ENCODE peak calls at places on chromosome 20, in five cellular contexts. One of them, this sample, is unnamed.

GRCh38 chr20:61587036-61587435 is 335.0 kb downstream of the CDH4 start:
- DNase-seq in GM12878: no peak
- DNase-seq in H1: no peak
- DNase-seq in HepG2: no peak
- DNase-seq in K562: no peak
- DNase-seq in this sample: no peak

GRCh38 chr20:50642288-50642803 is 49.0 kb downstream of the RIPOR3 start:
- DNase-seq in GM12878: no peak
- DNase-seq in K562: no peak
- DNase-seq in H1: no peak
- DNase-seq in HepG2: no peak
- DNase-seq in this sample: no peak

GRCh38 chr20:38290829-38291581 is 13.0 kb upstream of the BPI start:
- DNase-seq in HepG2: peak
- DNase-seq in GM12878: no peak
- DNase-seq in H1: peak
- DNase-seq in K562: peak
- DNase-seq in this sample: no peak

GRCh38 chr20:4828830-4829493 is 107.3 kb downstream of the PRND start:
- DNase-seq in HepG2: no peak
- DNase-seq in K562: no peak
- DNase-seq in GM12878: no peak
- DNase-seq in H1: no peak
- DNase-seq in this sample: no peak

GRCh38 chr20:63101781-63102719 is 95.3 kb upstream of the BHLHE23 start:
- DNase-seq in K562: no peak
- DNase-seq in GM12878: no peak
- DNase-seq in HepG2: no peak
- DNase-seq in H1: no peak
- DNase-seq in this sample: no peak

GRCh38 chr20:50333856-50334255 is 143.2 kb downstream of the CEBPB start:
- DNase-seq in HepG2: no peak
- DNase-seq in H1: no peak
- DNase-seq in GM12878: no peak
- DNase-seq in K562: no peak
- DNase-seq in this sample: no peak

GRCh38 chr20:20247234-20247633 is 120.7 kb upstream of the INSM1 start:
- DNase-seq in H1: no peak
- DNase-seq in GM12878: no peak
- DNase-seq in K562: no peak
- DNase-seq in HepG2: no peak
- DNase-seq in this sample: no peak

GRCh38 chr20:62724692-62725595 is 16.3 kb downstream of the NTSR1 start:
- DNase-seq in HepG2: no peak
- DNase-seq in K562: no peak
- DNase-seq in GM12878: no peak
- DNase-seq in H1: no peak
- DNase-seq in this sample: no peak

GRCh38 chr20:23350855-23351838 is 556 bp downstream of the NXT1 start:
- DNase-seq in K562: no peak
- DNase-seq in GM12878: no peak
- DNase-seq in H1: no peak
- DNase-seq in HepG2: peak
- DNase-seq in this sample: peak

GRCh38 chr20:57040924-57041323 is 225.5 kb downstream of the BMP7 start:
- DNase-seq in HepG2: no peak
- DNase-seq in GM12878: no peak
- DNase-seq in K562: no peak
- DNase-seq in H1: no peak
- DNase-seq in this sample: no peak

GRCh38 chr20:51093240-51093763 is 70.4 kb upstream of the KCNG1 start:
- DNase-seq in K562: no peak
- DNase-seq in H1: no peak
- DNase-seq in HepG2: no peak
- DNase-seq in GM12878: no peak
- DNase-seq in this sample: no peak

GRCh38 chr20:916125-916799 is at the start of gene ANGPT4:
- DNase-seq in K562: no peak
- DNase-seq in H1: no peak
- DNase-seq in GM12878: no peak
- DNase-seq in HepG2: no peak
- DNase-seq in this sample: no peak

GRCh38 chr20:8635048-8635572 is 433.8 kb upstream of the PLCB4 start:
- DNase-seq in HepG2: no peak
- DNase-seq in K562: no peak
- DNase-seq in H1: no peak
- DNase-seq in GM12878: no peak
- DNase-seq in this sample: no peak

GRCh38 chr20:40506567-40506966 is 182.5 kb downstream of the MAFB start:
- DNase-seq in K562: peak
- DNase-seq in GM12878: no peak
- DNase-seq in H1: no peak
- DNase-seq in HepG2: peak
- DNase-seq in this sample: peak

GRCh38 chr20:30594112-30594511 is 663.4 kb upstream of the DEFB115 start:
- DNase-seq in HepG2: no peak
- DNase-seq in GM12878: no peak
- DNase-seq in K562: no peak
- DNase-seq in H1: no peak
- DNase-seq in this sample: no peak

GRCh38 chr20:63740070-63740500 is 509 bp downstream of the SLC2A4RG start:
- DNase-seq in H1: no peak
- DNase-seq in HepG2: no peak
- DNase-seq in GM12878: no peak
- DNase-seq in K562: peak
- DNase-seq in this sample: no peak

GRCh38 chr20:61482425-61482887 is 230.4 kb downstream of the CDH4 start:
- DNase-seq in GM12878: no peak
- DNase-seq in H1: no peak
- DNase-seq in K562: peak
- DNase-seq in HepG2: no peak
- DNase-seq in this sample: no peak

GRCh38 chr20:46330072-46330763 is 21.9 kb upstream of the CDH22 start:
- DNase-seq in GM12878: no peak
- DNase-seq in K562: no peak
- DNase-seq in H1: no peak
- DNase-seq in HepG2: no peak
- DNase-seq in this sample: no peak

GRCh38 chr20:58233881-58234528 is 5.6 kb upstream of the ANKRD60 start:
- DNase-seq in GM12878: no peak
- DNase-seq in K562: peak
- DNase-seq in HepG2: peak
- DNase-seq in H1: no peak
- DNase-seq in this sample: no peak
- TF ChIP-seq JUND in GM12878: no peak
- TF ChIP-seq JUND in K562: peak
- TF ChIP-seq JUND in HepG2: no peak
- TF ChIP-seq JUND in H1: no peak
- TF ChIP-seq JUND in this sample: no peak

GRCh38 chr20:49323622-49324238 is 45.9 kb upstream of the ZNFX1 start:
- DNase-seq in HepG2: peak
- DNase-seq in GM12878: no peak
- DNase-seq in H1: no peak
- DNase-seq in K562: peak
- DNase-seq in this sample: peak

GRCh38 chr20:49318091-49318429 is 40.2 kb upstream of the ZNFX1 start:
- DNase-seq in GM12878: no peak
- DNase-seq in H1: no peak
- DNase-seq in K562: no peak
- DNase-seq in HepG2: no peak
- DNase-seq in this sample: no peak

GRCh38 chr20:49318430-49319203 is 40.8 kb upstream of the ZNFX1 start:
- DNase-seq in H1: no peak
- DNase-seq in K562: no peak
- DNase-seq in HepG2: no peak
- DNase-seq in GM12878: no peak
- DNase-seq in this sample: no peak

GRCh38 chr20:49319204-49319809 is 41.5 kb upstream of the ZNFX1 start:
- DNase-seq in K562: peak
- DNase-seq in HepG2: no peak
- DNase-seq in GM12878: no peak
- DNase-seq in H1: no peak
- DNase-seq in this sample: no peak

GRCh38 chr20:49320460-49320859 is 42.6 kb upstream of the ZNFX1 start:
- DNase-seq in K562: no peak
- DNase-seq in GM12878: no peak
- DNase-seq in H1: no peak
- DNase-seq in HepG2: peak
- DNase-seq in this sample: peak
- TF ChIP-seq ATF3 in K562: no peak
- TF ChIP-seq ATF3 in GM12878: no peak
- TF ChIP-seq ATF3 in H1: no peak
- TF ChIP-seq ATF3 in HepG2: no peak
- TF ChIP-seq ATF3 in this sample: no peak

GRCh38 chr20:33689493-33689892 is 3.3 kb upstream of the E2F1 start:
- DNase-seq in HepG2: no peak
- DNase-seq in H1: no peak
- DNase-seq in K562: no peak
- DNase-seq in GM12878: no peak
- DNase-seq in this sample: no peak

GRCh38 chr20:33688938-33689424 is 2.8 kb upstream of the E2F1 start:
- DNase-seq in H1: no peak
- DNase-seq in K562: peak
- DNase-seq in GM12878: no peak
- DNase-seq in HepG2: peak
- DNase-seq in this sample: no peak

GRCh38 chr20:33687370-33687915 is 1.3 kb upstream of the E2F1 start:
- DNase-seq in HepG2: no peak
- DNase-seq in H1: no peak
- DNase-seq in K562: no peak
- DNase-seq in GM12878: no peak
- DNase-seq in this sample: no peak

GRCh38 chr20:33687993-33688937 is 2.1 kb upstream of the E2F1 start:
- DNase-seq in H1: no peak
- DNase-seq in K562: no peak
- DNase-seq in HepG2: no peak
- DNase-seq in GM12878: no peak
- DNase-seq in this sample: no peak

GRCh38 chr20:33689973-33690372 is 3.8 kb upstream of the E2F1 start:
- DNase-seq in K562: peak
- DNase-seq in H1: no peak
- DNase-seq in HepG2: peak
- DNase-seq in GM12878: no peak
- DNase-seq in this sample: no peak
- TF ChIP-seq JUND in K562: peak
- TF ChIP-seq JUND in H1: no peak
- TF ChIP-seq JUND in HepG2: peak
- TF ChIP-seq JUND in GM12878: no peak
- TF ChIP-seq JUND in this sample: no peak

DNA sequence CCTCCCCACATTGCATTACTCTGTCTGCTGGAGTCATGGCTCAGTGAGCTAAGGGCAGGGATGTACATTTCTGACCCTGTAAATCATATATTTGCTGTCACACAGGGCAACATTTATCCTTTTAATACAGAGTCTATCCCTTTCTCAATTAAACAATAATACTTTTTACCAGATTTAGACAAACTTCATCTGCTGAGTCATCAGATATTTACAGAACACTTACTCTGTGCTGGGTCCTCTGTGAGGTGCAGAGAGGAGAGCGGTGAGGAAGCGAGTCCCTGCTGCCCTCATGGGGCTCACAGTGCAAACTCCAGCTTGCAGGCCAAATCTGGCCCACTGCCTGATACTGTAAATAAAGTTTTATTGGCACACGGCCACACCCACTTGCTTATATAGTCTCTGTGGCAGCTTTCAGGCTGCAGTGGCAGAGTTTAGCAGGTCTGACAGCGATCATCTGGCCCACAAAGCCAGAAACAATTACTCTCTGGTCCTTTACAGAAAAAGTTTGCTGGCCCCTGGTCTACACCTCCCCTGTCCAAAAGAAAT is 144.5 kb downstream of the CDH26 start:
- DNase-seq in H1: no peak
- DNase-seq in K562: no peak
- DNase-seq in GM12878: no peak
- DNase-seq in HepG2: no peak
- DNase-seq in this sample: no peak
- TF ChIP-seq ATF3 in H1: no peak
- TF ChIP-seq ATF3 in K562: no peak
- TF ChIP-seq ATF3 in GM12878: no peak
- TF ChIP-seq ATF3 in HepG2: no peak
- TF ChIP-seq ATF3 in this sample: no peak

DNA sequence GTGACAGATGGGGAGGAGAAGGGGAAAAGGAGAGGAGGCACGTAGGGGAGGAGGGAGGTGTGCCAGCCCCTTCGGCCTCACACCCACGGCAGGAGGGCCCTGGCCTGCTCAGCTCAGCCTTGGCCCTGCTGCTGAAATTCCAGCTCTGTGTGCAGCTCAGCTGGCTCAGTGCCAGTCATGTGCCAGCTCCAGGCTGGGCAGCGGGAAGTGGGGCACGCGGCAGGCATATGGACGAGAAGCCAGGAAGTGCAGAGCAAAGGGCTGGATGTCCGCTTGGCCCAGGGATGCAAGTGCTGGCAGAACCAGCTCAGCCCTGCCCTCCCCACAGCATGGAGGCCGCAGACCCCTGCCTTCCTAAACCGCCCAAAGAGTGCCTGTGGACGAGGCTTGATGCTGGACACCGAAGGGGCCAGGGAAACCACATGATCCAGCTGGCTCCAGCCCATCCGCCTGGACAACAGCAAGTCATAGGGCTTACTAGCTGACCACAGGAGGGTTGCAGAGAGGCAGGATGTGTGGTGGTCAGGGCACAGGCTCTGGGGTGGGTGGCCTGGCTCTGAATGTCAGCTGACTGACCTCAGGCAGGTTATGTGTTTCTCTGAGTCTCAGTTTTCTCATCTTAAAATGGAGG is 60.1 kb downstream of the NOL4L start:
- DNase-seq in GM12878: no peak
- DNase-seq in H1: no peak
- DNase-seq in HepG2: no peak
- DNase-seq in K562: no peak
- DNase-seq in this sample: no peak
- TF ChIP-seq JUND in GM12878: no peak
- TF ChIP-seq JUND in H1: no peak
- TF ChIP-seq JUND in HepG2: no peak
- TF ChIP-seq JUND in K562: no peak
- TF ChIP-seq JUND in this sample: no peak